ENCODE peak calls at places on chromosomes 12 and 14, in five cellular contexts. K, Y, M, P and A are unnamed samples.

GRCh38 chr12:120064054-120064940 is 52.3 kb downstream of the RAB35 start:
- DNase-seq in K (no peak), Y (no peak), M (no peak), P (no peak), A (no peak)

GRCh38 chr14:103014466-103015319 is 42.7 kb downstream of the CDC42BPB start:
- DNase-seq in M (no peak), P (no peak), K (no peak), Y (no peak), A (no peak)

GRCh38 chr12:29226621-29227020 is 77.5 kb downstream of the FAR2 start:
- DNase-seq in P (no peak), K (no peak), M (no peak), Y (no peak), A (no peak)

GRCh38 chr12:46886541-46887041 is 60.8 kb upstream of the SLC38A4 start:
- DNase-seq in Y (no peak), K (no peak), M (no peak), P (no peak), A (no peak)

GRCh38 chr12:53065975-53066593 is 13.1 kb downstream of the SPRYD3 start:
- DNase-seq in M (peak), K (peak), P (peak), Y (peak), A (peak)

GRCh38 chr12:125183187-125184067 is 118.2 kb downstream of the AACS start:
- DNase-seq in M (peak), P (peak), Y (peak), K (peak), A (peak)

GRCh38 chr14:67722293-67722692 is 20.6 kb downstream of the RDH12 start:
- DNase-seq in K (no peak), M (peak), Y (no peak), P (no peak), A (no peak)

GRCh38 chr12:96198970-96199369 is 4.8 kb downstream of the ELK3 start:
- DNase-seq in P (no peak), K (no peak), Y (no peak), M (no peak), A (peak)

GRCh38 chr12:110658242-110658641 is 30.7 kb downstream of the HVCN1 start:
- DNase-seq in P (no peak), Y (no peak), M (no peak), K (no peak), A (no peak)

GRCh38 chr12:57097554-57097835 is 8.6 kb downstream of the NAB2 start:
- DNase-seq in Y (no peak), K (no peak), M (no peak), P (no peak), A (no peak)

GRCh38 chr12:76144253-76144564 is 59.7 kb upstream of the NAP1L1 start:
- DNase-seq in M (no peak), Y (peak), P (no peak), K (no peak), A (no peak)

GRCh38 chr14:21121106-21121505 is 20.2 kb downstream of the TMEM253 start:
- DNase-seq in Y (no peak), K (no peak), M (no peak), P (no peak), A (no peak)

GRCh38 chr14:91138511-91139359 is 24.9 kb downstream of the DGLUCY start:
- DNase-seq in M (no peak), K (peak), P (peak), Y (peak), A (peak)

GRCh38 chr12:26473291-26473690 is 277.9 kb downstream of the SSPN start:
- DNase-seq in Y (no peak), P (no peak), K (peak), M (no peak), A (no peak)

GRCh38 chr12:90253674-90254181 is 545.1 kb upstream of the ATP2B1 start:
- DNase-seq in M (peak), P (no peak), Y (peak), K (peak), A (peak)

GRCh38 chr12:11657511-11657910 is 8.0 kb downstream of the ETV6 start:
- DNase-seq in K (no peak), P (no peak), Y (no peak), M (no peak), A (no peak)

GRCh38 chr12:79275631-79276030 is 411.1 kb downstream of the SYT1 start:
- DNase-seq in Y (no peak), P (no peak), K (no peak), M (no peak), A (no peak)